ENCODE peak calls at places on chromosomes 5 and 9, in four cellular contexts. P, R, N and C are unnamed samples.

GRCh38 chr5:64680289-64680688 is 10.0 kb upstream of the SHISAL2B start:
- DNase-seq in P (no peak), R (no peak), N (no peak), C (peak)

GRCh38 chr9:32376295-32376694 is 8.1 kb upstream of the ACO1 start:
- DNase-seq in P (no peak), R (no peak), N (no peak), C (no peak)

GRCh38 chr5:73199671-73200070 is 26.7 kb downstream of the TMEM174 start:
- DNase-seq in P (no peak), R (no peak), N (no peak), C (no peak)

GRCh38 chr9:121281614-121282291 is 13.8 kb downstream of the GSN start:
- DNase-seq in P (no peak), R (no peak), N (no peak), C (peak)

GRCh38 chr5:170755679-170756456 is 27.7 kb upstream of the GABRP start:
- DNase-seq in P (peak), R (no peak), N (no peak), C (no peak)

GRCh38 chr5:143738415-143739401 is 73.3 kb upstream of the HMHB1 start:
- DNase-seq in P (no peak), R (no peak), N (peak), C (no peak)

GRCh38 chr9:14314929-14315753 is 1.2 kb upstream of the NFIB start:
- DNase-seq in P (peak), R (no peak), N (no peak), C (peak)

GRCh38 chr5:61100425-61100824 is 61.8 kb downstream of the SMIM15 start:
- DNase-seq in P (no peak), R (no peak), N (no peak), C (no peak)

GRCh38 chr9:6931913-6932312 is 174.1 kb downstream of the KDM4C start:
- DNase-seq in P (no peak), R (no peak), N (no peak), C (peak)

GRCh38 chr9:102845847-102846246 is 149.3 kb upstream of the CYLC2 start:
- DNase-seq in P (no peak), R (no peak), N (no peak), C (no peak)

GRCh38 chr9:98709968-98710965 is 1.5 kb upstream of the GABBR2 start:
- DNase-seq in P (no peak), R (no peak), N (no peak), C (no peak)

GRCh38 chr9:35907732-35908483 is 1.4 kb upstream of the SPAAR start:
- DNase-seq in P (peak), R (peak), N (no peak), C (peak)

GRCh38 chr5:30103056-30104020 is 1090.1 kb upstream of the CDH6 start:
- DNase-seq in P (no peak), R (no peak), N (no peak), C (no peak)

GRCh38 chr5:43315697-43316096 is 2.5 kb upstream of the HMGCS1 start:
- DNase-seq in P (no peak), R (no peak), N (no peak), C (no peak)

GRCh38 chr5:140251527-140251973 is 51.4 kb downstream of the PFDN1 start:
- DNase-seq in P (no peak), R (no peak), N (peak), C (no peak)

GRCh38 chr9:122642226-122642625 is 15.2 kb downstream of the OR1B1 start:
- DNase-seq in P (no peak), R (no peak), N (no peak), C (no peak)

GRCh38 chr9:105233836-105234235 is 10.6 kb upstream of the SLC44A1 start:
- DNase-seq in P (no peak), R (no peak), N (no peak), C (no peak)

GRCh38 chr9:28810375-28811075 is 1237.2 kb upstream of the C9orf72 start:
- DNase-seq in P (no peak), R (no peak), N (no peak), C (no peak)

GRCh38 chr5:10331341-10331796 is 22.1 kb upstream of the MARCHF6 start:
- DNase-seq in P (no peak), R (no peak), N (no peak), C (peak)

GRCh38 chr5:139488269-139488668 is 5.7 kb upstream of the STING1 start:
- DNase-seq in P (no peak), R (no peak), N (no peak), C (no peak)

GRCh38 chr5:32403760-32404159 is 40.8 kb downstream of the ZFR start:
- DNase-seq in P (no peak), R (no peak), N (no peak), C (no peak)

GRCh38 chr9:4241552-4241951 is 58.3 kb downstream of the GLIS3 start:
- DNase-seq in P (no peak), R (no peak), N (no peak), C (no peak)

GRCh38 chr5:5572010-5572982 is 149.8 kb downstream of the ICE1 start:
- DNase-seq in P (no peak), R (no peak), N (no peak), C (no peak)

GRCh38 chr5:98064118-98064517 is 709.3 kb upstream of the RGMB start:
- DNase-seq in P (no peak), R (no peak), N (no peak), C (no peak)

GRCh38 chr9:83304686-83305085 is 233.5 kb downstream of the FRMD3 start:
- DNase-seq in P (peak), R (no peak), N (no peak), C (no peak)

GRCh38 chr9:22144226-22144625 is 135.1 kb upstream of the CDKN2B start:
- DNase-seq in P (no peak), R (no peak), N (no peak), C (no peak)

GRCh38 chr9:98453589-98454311 is 198.3 kb upstream of the TBC1D2 start:
- DNase-seq in P (peak), R (no peak), N (no peak), C (no peak)

GRCh38 chr9:113245894-113246293 is 24.6 kb downstream of the SLC31A1 start:
- DNase-seq in P (no peak), R (no peak), N (no peak), C (no peak)

GRCh38 chr9:123866497-123866896 is 63.4 kb downstream of the DENND1A start:
- DNase-seq in P (no peak), R (no peak), N (no peak), C (no peak)

GRCh38 chr9:123867971-123868370 is 62.0 kb downstream of the DENND1A start:
- DNase-seq in P (no peak), R (no peak), N (no peak), C (no peak)

GRCh38 chr9:123865226-123865625 is 64.7 kb downstream of the DENND1A start:
- DNase-seq in P (no peak), R (no peak), N (no peak), C (no peak)

GRCh38 chr9:123864291-123864690 is 65.6 kb downstream of the DENND1A start:
- DNase-seq in P (no peak), R (no peak), N (no peak), C (no peak)

DNA sequence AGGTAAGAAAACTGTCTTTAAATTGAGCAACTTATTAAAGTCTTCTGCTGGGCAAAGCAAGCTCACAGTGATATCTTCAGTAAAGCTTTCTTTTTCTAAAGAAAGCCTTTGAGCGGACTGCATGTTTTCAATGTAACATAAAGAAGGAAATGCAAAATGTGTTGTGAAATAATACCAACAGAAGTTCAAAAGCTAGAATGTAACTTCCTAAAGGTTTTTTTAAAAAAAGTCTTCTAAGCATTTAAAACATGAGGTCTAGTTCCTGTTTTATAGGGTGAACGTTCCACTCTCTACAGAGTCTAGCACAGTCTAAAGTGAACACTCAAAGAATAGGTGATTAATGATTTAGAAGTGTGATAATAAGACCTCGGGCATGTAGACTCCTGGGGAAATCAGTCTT is 62.9 kb downstream of the DENND1A start:
- DNase-seq in P (no peak), R (no peak), N (no peak), C (no peak)
- TF ChIP-seq TCF12 in P (no peak), R (no peak), N (no peak), C (no peak)

GRCh38 chr9:129343697-129344375 is 165.8 kb upstream of the IER5L start:
- DNase-seq in P (no peak), R (no peak), N (no peak), C (peak)
- TF ChIP-seq TCF12 in P (no peak), R (no peak), N (no peak), C (no peak)

DNA sequence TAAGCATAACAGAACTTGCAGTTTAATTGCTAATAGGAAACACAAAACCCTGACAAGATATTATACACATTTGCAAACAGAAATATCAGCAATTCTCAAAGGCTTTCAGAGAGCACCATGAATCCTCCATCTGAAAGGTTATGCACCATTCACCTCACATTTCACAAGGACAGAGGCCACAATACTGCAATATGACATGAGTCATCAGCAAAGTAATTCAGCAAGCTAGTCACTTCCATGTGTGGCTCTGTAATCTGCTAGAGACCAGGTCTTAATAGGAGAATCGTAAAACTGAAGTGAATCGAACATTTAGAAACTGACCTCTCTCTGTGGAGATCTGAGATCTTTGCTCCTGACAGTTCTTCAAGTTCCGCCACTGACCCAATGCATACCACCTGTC is 28.3 kb downstream of the IARS1 start:
- DNase-seq in P (no peak), R (no peak), N (no peak), C (no peak)
- TF ChIP-seq TCF12 in P (no peak), R (no peak), N (no peak), C (no peak)

GRCh38 chr5:180471866-180472265 is 22.3 kb upstream of the CNOT6 start:
- DNase-seq in P (no peak), R (no peak), N (no peak), C (no peak)
- TF ChIP-seq TCF12 in P (no peak), R (no peak), N (no peak), C (no peak)

GRCh38 chr5:135236951-135237791 is 161.9 kb downstream of the MACROH2A1 start:
- DNase-seq in P (no peak), R (no peak), N (no peak), C (no peak)

GRCh38 chr5:135240283-135240633 is 158.8 kb downstream of the MACROH2A1 start:
- DNase-seq in P (no peak), R (no peak), N (no peak), C (no peak)

GRCh38 chr5:135240781-135241360 is 158.2 kb downstream of the MACROH2A1 start:
- DNase-seq in P (no peak), R (no peak), N (no peak), C (no peak)

GRCh38 chr5:135239461-135240282 is 159.4 kb downstream of the MACROH2A1 start:
- DNase-seq in P (no peak), R (no peak), N (no peak), C (no peak)

DNA sequence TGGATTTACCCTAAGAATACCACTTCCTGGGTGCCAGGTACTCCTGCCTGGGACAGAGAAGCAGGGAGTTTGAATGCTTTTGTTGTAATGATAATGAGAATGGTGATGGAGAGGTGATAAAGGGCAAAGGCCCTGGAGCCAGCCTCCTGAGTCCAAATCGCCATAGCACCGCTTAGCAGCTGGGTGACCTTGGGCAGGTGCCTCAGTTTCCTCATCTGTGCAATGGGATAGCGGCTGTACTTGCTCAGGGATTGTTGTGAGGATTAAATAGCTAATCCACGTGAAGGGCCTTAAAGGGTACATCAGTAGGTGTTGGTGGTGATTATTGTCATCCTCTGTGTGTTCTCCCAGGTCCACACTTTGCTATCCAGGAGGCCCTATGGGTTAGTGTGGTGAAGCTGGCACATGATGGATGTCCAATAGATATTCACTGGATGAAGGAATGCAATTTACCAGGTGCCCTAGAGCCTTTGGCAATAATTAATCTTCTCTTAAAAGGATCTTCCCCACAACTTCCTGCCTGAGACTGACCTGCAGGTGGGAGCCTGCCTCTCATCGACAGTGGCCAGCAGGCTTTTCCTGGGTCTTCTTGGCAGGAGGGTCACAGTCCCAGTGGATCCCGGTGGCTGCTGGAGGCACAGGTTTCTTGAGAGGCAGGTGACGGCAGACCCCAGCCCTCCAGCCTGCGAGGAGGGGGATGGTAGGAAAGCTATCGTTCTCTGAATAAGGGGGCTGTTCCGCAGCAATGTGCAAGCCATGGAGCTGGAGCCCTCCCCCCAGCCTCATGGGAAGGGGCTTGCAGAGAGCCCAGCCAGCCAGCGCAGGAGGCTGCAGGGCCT is 160.2 kb downstream of the MACROH2A1 start:
- DNase-seq in P (no peak), R (no peak), N (no peak), C (no peak)
- TF ChIP-seq TCF12 in P (no peak), R (no peak), N (no peak), C (no peak)

GRCh38 chr5:119330367-119331183 is 25.2 kb upstream of the TNFAIP8 start:
- DNase-seq in P (no peak), R (no peak), N (no peak), C (no peak)
- TF ChIP-seq TCF12 in P (no peak), R (no peak), N (no peak), C (no peak)

GRCh38 chr5:175824621-175825020 is 46.8 kb upstream of the CPLX2 start:
- DNase-seq in P (no peak), R (no peak), N (no peak), C (no peak)

GRCh38 chr5:175822225-175822624 is 49.2 kb upstream of the CPLX2 start:
- DNase-seq in P (no peak), R (no peak), N (no peak), C (no peak)

GRCh38 chr5:175821790-175822211 is 49.6 kb upstream of the CPLX2 start:
- DNase-seq in P (no peak), R (no peak), N (no peak), C (no peak)

GRCh38 chr5:175825906-175826305 is 45.5 kb upstream of the CPLX2 start:
- DNase-seq in P (no peak), R (no peak), N (no peak), C (no peak)

GRCh38 chr5:175823731-175824525 is 47.5 kb upstream of the CPLX2 start:
- DNase-seq in P (no peak), R (no peak), N (no peak), C (no peak)
- TF ChIP-seq TCF12 in P (no peak), R (no peak), N (no peak), C (no peak)